ENCODE peak calls at places on chromosomes 6 and 20, in eight cellular contexts. One of them, this sample, is unnamed.

GRCh38 chr20:35226775-35227681 is 538 bp downstream of the MMP24 start:
- DNase-seq in stimulated activated CD4-positive, alpha-beta T cell treated with anti-CD3 and anti-CD28 coated beads, Interleukin-15, amount 100 ng/mL, for 1 hour: no peak
- DNase-seq in sigmoid colon: no peak
- DNase-seq in T1000: peak
- DNase-seq in GM03348: peak
- DNase-seq in occipital lobe: peak
- DNase-seq in A172: peak
- DNase-seq in SW480: peak
- DNase-seq in this sample: no peak

GRCh38 chr6:38975621-38976049 is 72.9 kb upstream of the GLP1R start:
- DNase-seq in stimulated activated CD4-positive, alpha-beta T cell treated with anti-CD3 and anti-CD28 coated beads, Interleukin-15, amount 100 ng/mL, for 1 hour: no peak
- DNase-seq in sigmoid colon: no peak
- DNase-seq in T1000: no peak
- DNase-seq in GM03348: no peak
- DNase-seq in occipital lobe: no peak
- DNase-seq in A172: no peak
- DNase-seq in SW480: no peak
- DNase-seq in this sample: no peak

GRCh38 chr6:107936162-107936909 is 21.7 kb downstream of the SEC63 start:
- DNase-seq in stimulated activated CD4-positive, alpha-beta T cell treated with anti-CD3 and anti-CD28 coated beads, Interleukin-15, amount 100 ng/mL, for 1 hour: no peak
- DNase-seq in sigmoid colon: no peak
- DNase-seq in T1000: no peak
- DNase-seq in GM03348: no peak
- DNase-seq in occipital lobe: no peak
- DNase-seq in A172: no peak
- DNase-seq in SW480: no peak
- DNase-seq in this sample: no peak

GRCh38 chr6:47852727-47853126 is 70.9 kb downstream of the OPN5 start:
- DNase-seq in stimulated activated CD4-positive, alpha-beta T cell treated with anti-CD3 and anti-CD28 coated beads, Interleukin-15, amount 100 ng/mL, for 1 hour: no peak
- DNase-seq in sigmoid colon: no peak
- DNase-seq in T1000: no peak
- DNase-seq in GM03348: no peak
- DNase-seq in occipital lobe: no peak
- DNase-seq in A172: no peak
- DNase-seq in SW480: no peak
- DNase-seq in this sample: no peak

GRCh38 chr6:110900028-110900598 is 25.5 kb downstream of the AMD1 start:
- DNase-seq in stimulated activated CD4-positive, alpha-beta T cell treated with anti-CD3 and anti-CD28 coated beads, Interleukin-15, amount 100 ng/mL, for 1 hour: no peak
- DNase-seq in sigmoid colon: no peak
- DNase-seq in T1000: no peak
- DNase-seq in GM03348: no peak
- DNase-seq in occipital lobe: no peak
- DNase-seq in A172: no peak
- DNase-seq in SW480: no peak
- DNase-seq in this sample: no peak

GRCh38 chr6:105616521-105616920 is 213.6 kb upstream of the PREP start:
- DNase-seq in stimulated activated CD4-positive, alpha-beta T cell treated with anti-CD3 and anti-CD28 coated beads, Interleukin-15, amount 100 ng/mL, for 1 hour: no peak
- DNase-seq in sigmoid colon: no peak
- DNase-seq in T1000: no peak
- DNase-seq in GM03348: no peak
- DNase-seq in occipital lobe: no peak
- DNase-seq in A172: no peak
- DNase-seq in SW480: no peak
- DNase-seq in this sample: no peak

GRCh38 chr20:4817230-4817671 is 95.5 kb downstream of the PRND start:
- DNase-seq in stimulated activated CD4-positive, alpha-beta T cell treated with anti-CD3 and anti-CD28 coated beads, Interleukin-15, amount 100 ng/mL, for 1 hour: no peak
- DNase-seq in sigmoid colon: no peak
- DNase-seq in T1000: no peak
- DNase-seq in GM03348: peak
- DNase-seq in occipital lobe: no peak
- DNase-seq in A172: peak
- DNase-seq in SW480: no peak
- DNase-seq in this sample: no peak

GRCh38 chr6:63764318-63764916 is 128.8 kb downstream of the PHF3 start:
- DNase-seq in stimulated activated CD4-positive, alpha-beta T cell treated with anti-CD3 and anti-CD28 coated beads, Interleukin-15, amount 100 ng/mL, for 1 hour: no peak
- DNase-seq in sigmoid colon: no peak
- DNase-seq in T1000: no peak
- DNase-seq in GM03348: peak
- DNase-seq in occipital lobe: no peak
- DNase-seq in A172: peak
- DNase-seq in SW480: peak
- DNase-seq in this sample: peak

GRCh38 chr20:8510808-8511207 is 378.7 kb downstream of the PLCB1 start:
- DNase-seq in stimulated activated CD4-positive, alpha-beta T cell treated with anti-CD3 and anti-CD28 coated beads, Interleukin-15, amount 100 ng/mL, for 1 hour: no peak
- DNase-seq in sigmoid colon: no peak
- DNase-seq in T1000: no peak
- DNase-seq in GM03348: no peak
- DNase-seq in occipital lobe: no peak
- DNase-seq in A172: no peak
- DNase-seq in SW480: no peak
- DNase-seq in this sample: no peak

GRCh38 chr20:39042279-39043150 is 80.4 kb downstream of the DHX35 start:
- DNase-seq in stimulated activated CD4-positive, alpha-beta T cell treated with anti-CD3 and anti-CD28 coated beads, Interleukin-15, amount 100 ng/mL, for 1 hour: no peak
- DNase-seq in sigmoid colon: no peak
- DNase-seq in T1000: no peak
- DNase-seq in GM03348: peak
- DNase-seq in occipital lobe: no peak
- DNase-seq in A172: peak
- DNase-seq in SW480: no peak
- DNase-seq in this sample: no peak

GRCh38 chr6:96631248-96631647 is 68.3 kb downstream of the FHL5 start:
- DNase-seq in stimulated activated CD4-positive, alpha-beta T cell treated with anti-CD3 and anti-CD28 coated beads, Interleukin-15, amount 100 ng/mL, for 1 hour: no peak
- DNase-seq in sigmoid colon: no peak
- DNase-seq in T1000: no peak
- DNase-seq in GM03348: no peak
- DNase-seq in occipital lobe: no peak
- DNase-seq in A172: no peak
- DNase-seq in SW480: no peak
- DNase-seq in this sample: no peak

GRCh38 chr20:8431538-8432434 is 299.7 kb downstream of the PLCB1 start:
- DNase-seq in stimulated activated CD4-positive, alpha-beta T cell treated with anti-CD3 and anti-CD28 coated beads, Interleukin-15, amount 100 ng/mL, for 1 hour: no peak
- DNase-seq in sigmoid colon: peak
- DNase-seq in T1000: no peak
- DNase-seq in GM03348: no peak
- DNase-seq in occipital lobe: peak
- DNase-seq in A172: no peak
- DNase-seq in SW480: peak
- DNase-seq in this sample: no peak

GRCh38 chr6:52571099-52571755 is 5.6 kb downstream of the TRAM2 start:
- DNase-seq in stimulated activated CD4-positive, alpha-beta T cell treated with anti-CD3 and anti-CD28 coated beads, Interleukin-15, amount 100 ng/mL, for 1 hour: no peak
- DNase-seq in sigmoid colon: no peak
- DNase-seq in T1000: no peak
- DNase-seq in GM03348: no peak
- DNase-seq in occipital lobe: no peak
- DNase-seq in A172: no peak
- DNase-seq in SW480: no peak
- DNase-seq in this sample: no peak

GRCh38 chr6:21132856-21133610 is 460.5 kb upstream of the SOX4 start:
- DNase-seq in stimulated activated CD4-positive, alpha-beta T cell treated with anti-CD3 and anti-CD28 coated beads, Interleukin-15, amount 100 ng/mL, for 1 hour: no peak
- DNase-seq in sigmoid colon: no peak
- DNase-seq in T1000: no peak
- DNase-seq in GM03348: no peak
- DNase-seq in occipital lobe: no peak
- DNase-seq in A172: no peak
- DNase-seq in SW480: no peak
- DNase-seq in this sample: no peak

GRCh38 chr6:161817881-161818280 is 544.0 kb upstream of the AGPAT4 start:
- DNase-seq in stimulated activated CD4-positive, alpha-beta T cell treated with anti-CD3 and anti-CD28 coated beads, Interleukin-15, amount 100 ng/mL, for 1 hour: no peak
- DNase-seq in sigmoid colon: no peak
- DNase-seq in T1000: no peak
- DNase-seq in GM03348: no peak
- DNase-seq in occipital lobe: no peak
- DNase-seq in A172: no peak
- DNase-seq in SW480: no peak
- DNase-seq in this sample: no peak

This sample was measured in AML-193.